ENCODE peak calls at places on chromosomes 12 and 14, in ten cellular contexts. O is tibial artery, G is right lobe of liver, M is endothelial cell of umbilical vein, X is kidney epithelial cell, D is cardiac fibroblast, R is lower lobe of right lung, F is ovary, Q is HCT116, I is AG09309. Y is an unnamed sample.

GRCh38 chr12:114186241-114187002 is 219.5 kb downstream of the TBX5 start:
- DNase-seq in O (no peak), G (no peak), M (no peak), X (no peak), D (no peak), R (no peak), F (no peak), Q (no peak), I (no peak), Y (no peak)

GRCh38 chr12:98401427-98401826 is 114.0 kb upstream of the TMPO start:
- DNase-seq in O (no peak), G (no peak), M (peak), X (peak), D (no peak), R (no peak), F (no peak), Q (no peak), I (no peak), Y (no peak)

GRCh38 chr12:115963030-115963480 is 314.4 kb downstream of the MED13L start:
- DNase-seq in O (no peak), G (no peak), M (no peak), X (peak), D (peak), R (no peak), F (no peak), Q (no peak), I (peak), Y (peak)

GRCh38 chr12:128966411-128966810 is 113.1 kb downstream of the GLT1D1 start:
- DNase-seq in O (no peak), G (no peak), M (no peak), X (no peak), D (no peak), R (no peak), F (no peak), Q (no peak), I (no peak), Y (no peak)

GRCh38 chr12:104411826-104412626 is 44.7 kb upstream of the CHST11 start:
- DNase-seq in O (no peak), G (no peak), M (no peak), X (no peak), D (peak), R (no peak), F (no peak), Q (no peak), I (no peak), Y (no peak)

GRCh38 chr12:24228980-24229730 is 279.7 kb upstream of the SOX5 start:
- DNase-seq in O (no peak), G (no peak), M (peak), X (no peak), D (peak), R (no peak), F (no peak), Q (no peak), I (no peak), Y (peak)

GRCh38 chr14:29716150-29716549 is 211.5 kb downstream of the PRKD1 start:
- DNase-seq in O (no peak), G (no peak), M (no peak), X (no peak), D (peak), R (no peak), F (no peak), Q (no peak), I (no peak), Y (peak)

GRCh38 chr14:106185837-106186233 is 659.5 kb downstream of the TMEM121 start:
- DNase-seq in O (no peak), G (no peak), M (no peak), X (no peak), D (no peak), R (no peak), F (no peak), Q (no peak), I (no peak), Y (no peak)

GRCh38 chr12:89349814-89350213 is 2.5 kb downstream of the DUSP6 start:
- DNase-seq in O (no peak), G (no peak), M (peak), X (no peak), D (peak), R (no peak), F (no peak), Q (no peak), I (no peak), Y (peak)

GRCh38 chr14:55254581-55254980 is 16.6 kb upstream of the FBXO34 start:
- DNase-seq in O (no peak), G (no peak), M (no peak), X (no peak), D (no peak), R (no peak), F (no peak), Q (no peak), I (no peak), Y (no peak)

DNA sequence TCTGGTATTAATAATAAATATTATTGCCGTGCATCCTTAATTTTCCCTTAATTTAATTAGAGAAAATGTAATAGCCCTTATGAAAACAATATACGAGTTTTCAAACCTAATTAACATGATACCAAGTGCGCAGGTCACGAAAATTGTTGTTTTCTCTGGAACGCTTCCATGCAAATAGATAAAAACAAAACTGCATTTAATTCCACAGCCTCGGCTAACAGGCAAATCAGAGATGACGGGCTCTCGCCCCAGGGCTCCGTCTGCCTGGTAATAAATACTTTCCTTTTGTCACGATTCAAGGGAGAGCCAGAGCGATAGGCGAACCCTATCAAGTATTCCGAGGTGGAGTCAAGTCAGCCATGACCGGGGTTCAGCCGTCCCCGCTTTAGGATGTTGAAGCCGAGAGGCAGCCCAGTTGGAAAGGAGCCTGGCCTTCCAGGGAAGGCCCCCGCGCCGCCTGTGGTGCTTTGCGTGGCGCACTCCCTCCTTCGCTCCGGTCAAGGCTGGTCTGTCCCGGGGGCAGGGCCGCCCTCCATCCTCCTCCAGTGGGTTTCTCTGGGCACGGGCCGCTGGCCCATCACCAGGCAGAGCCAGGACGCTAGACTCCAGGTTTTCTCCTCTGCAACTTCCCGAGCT is 137.8 kb upstream of the GSC start:
- DNase-seq in O (peak), G (no peak), M (no peak), X (no peak), D (peak), R (no peak), F (peak), Q (no peak), I (no peak), Y (no peak)
- H3K4me3 ChIP-seq in O (peak), G (no peak), M (no peak), X (no peak), D (no peak), R (no peak), F (peak), Q (no peak), I (no peak), Y (no peak)

DNA sequence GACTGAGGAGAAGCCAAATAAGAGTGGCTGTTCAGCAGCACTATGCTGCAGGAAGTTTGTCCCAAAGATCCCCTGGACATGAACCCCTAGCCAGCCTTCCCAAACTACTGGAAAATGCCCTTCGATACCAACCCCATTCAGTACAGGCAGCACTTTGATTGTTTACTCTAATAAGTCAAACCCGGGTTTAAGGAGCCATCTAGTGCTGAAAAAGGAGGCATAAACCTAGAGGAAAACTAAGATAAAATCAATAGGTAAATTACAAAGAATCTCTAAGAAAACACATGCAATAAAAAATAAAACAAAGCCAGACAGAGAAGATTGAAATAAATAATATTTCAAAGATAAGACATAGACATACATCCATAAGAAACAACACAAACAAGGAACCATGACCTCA is 771.6 kb downstream of the RPS29 start:
- DNase-seq in O (no peak), G (no peak), M (no peak), X (no peak), D (no peak), R (no peak), F (no peak), Q (no peak), I (no peak), Y (no peak)
- TF ChIP-seq CTCF in O (no peak), G (no peak), M (no peak), X (no peak), D (no peak), R (no peak), F (no peak), Q (no peak), I (no peak), Y (no peak)

DNA sequence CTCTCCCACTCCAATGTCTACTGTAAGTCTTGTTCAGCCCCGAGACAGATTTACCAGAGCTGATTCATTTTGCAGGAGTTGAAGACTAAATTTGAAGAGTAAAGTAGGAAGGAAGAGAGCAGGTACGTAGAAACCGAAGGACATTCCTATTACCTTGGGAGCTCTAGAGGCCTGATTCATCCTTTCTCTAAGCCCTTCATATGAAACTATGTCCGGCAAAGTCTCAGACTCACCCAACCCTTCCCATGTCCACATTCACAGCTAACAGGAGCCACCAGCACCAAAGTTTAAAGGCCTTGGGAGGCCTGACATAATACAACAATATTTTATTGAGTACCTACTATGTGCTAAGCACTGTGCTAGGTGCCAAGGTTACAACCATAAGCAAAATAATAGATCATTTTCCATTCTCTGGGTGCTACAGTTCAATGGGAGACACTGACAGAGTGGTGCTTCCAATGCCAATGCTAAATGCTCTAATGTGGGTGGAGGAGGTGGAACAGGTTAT is 86.6 kb downstream of the PHLDA1 start:
- DNase-seq in O (no peak), G (no peak), M (no peak), X (no peak), D (no peak), R (no peak), F (no peak), Q (no peak), I (no peak), Y (no peak)
- H3K4me3 ChIP-seq in O (no peak), G (no peak), M (no peak), X (no peak), D (no peak), R (no peak), F (no peak), Q (peak), I (no peak), Y (no peak)

DNA sequence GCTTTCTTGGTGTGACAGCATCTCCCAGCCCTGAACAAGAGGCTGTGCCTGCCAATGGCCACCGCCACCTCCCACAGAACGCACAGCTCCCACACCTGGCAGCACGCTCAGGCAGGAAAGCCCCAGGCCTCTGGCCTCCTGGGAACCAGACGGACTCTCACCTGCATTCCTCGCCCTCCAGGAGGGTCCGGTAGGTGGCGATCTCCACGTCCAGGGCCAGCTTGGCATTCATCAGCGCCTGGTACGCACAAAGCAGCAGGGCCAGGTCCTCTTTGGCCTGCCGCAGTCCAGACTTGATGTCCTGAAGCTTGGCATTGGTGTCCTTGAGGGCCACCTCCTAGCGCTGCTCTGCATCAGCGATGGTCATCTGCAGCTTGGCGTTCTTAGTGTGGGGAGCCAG is 12.1 kb upstream of the KRT77 start:
- DNase-seq in O (no peak), G (no peak), M (no peak), X (no peak), D (no peak), R (peak), F (no peak), Q (peak), I (no peak), Y (no peak)
- TF ChIP-seq CTCF in O (no peak), G (no peak), M (peak), X (peak), D (no peak), R (peak), F (no peak), Q (peak), I (no peak), Y (no peak)

GRCh38 chr12:22625671-22626251 is 790 bp downstream of the ETNK1 start:
- DNase-seq in O (peak), G (no peak), M (peak), X (no peak), D (peak), R (peak), F (peak), Q (peak), I (no peak), Y (peak)

GRCh38 chr12:22626429-22626828 is 1.5 kb downstream of the ETNK1 start:
- DNase-seq in O (no peak), G (no peak), M (peak), X (no peak), D (peak), R (no peak), F (no peak), Q (no peak), I (no peak), Y (peak)

GRCh38 chr12:22624908-22625646 is at the start of gene ETNK1:
- DNase-seq in O (peak), G (peak), M (peak), X (peak), D (peak), R (peak), F (peak), Q (peak), I (peak), Y (peak)

GRCh38 chr12:22627351-22627750 is 2.4 kb downstream of the ETNK1 start:
- DNase-seq in O (no peak), G (no peak), M (peak), X (no peak), D (no peak), R (no peak), F (no peak), Q (no peak), I (no peak), Y (peak)

GRCh38 chr12:22624573-22624907 is 431 bp upstream of the ETNK1 start:
- DNase-seq in O (no peak), G (no peak), M (no peak), X (no peak), D (no peak), R (no peak), F (no peak), Q (no peak), I (no peak), Y (no peak)
- H3K4me3 ChIP-seq in O (peak), G (peak), M (no peak), X (peak), D (peak), R (peak), F (peak), Q (peak), I (peak), Y (peak)

GRCh38 chr12:123126294-123127144 is 24.4 kb downstream of the PITPNM2 start:
- DNase-seq in O (peak), G (no peak), M (peak), X (peak), D (peak), R (no peak), F (peak), Q (peak), I (peak), Y (peak)
- TF ChIP-seq CTCF in O (no peak), G (no peak), M (peak), X (peak), D (peak), R (no peak), F (no peak), Q (no peak), I (peak), Y (peak)

DNA sequence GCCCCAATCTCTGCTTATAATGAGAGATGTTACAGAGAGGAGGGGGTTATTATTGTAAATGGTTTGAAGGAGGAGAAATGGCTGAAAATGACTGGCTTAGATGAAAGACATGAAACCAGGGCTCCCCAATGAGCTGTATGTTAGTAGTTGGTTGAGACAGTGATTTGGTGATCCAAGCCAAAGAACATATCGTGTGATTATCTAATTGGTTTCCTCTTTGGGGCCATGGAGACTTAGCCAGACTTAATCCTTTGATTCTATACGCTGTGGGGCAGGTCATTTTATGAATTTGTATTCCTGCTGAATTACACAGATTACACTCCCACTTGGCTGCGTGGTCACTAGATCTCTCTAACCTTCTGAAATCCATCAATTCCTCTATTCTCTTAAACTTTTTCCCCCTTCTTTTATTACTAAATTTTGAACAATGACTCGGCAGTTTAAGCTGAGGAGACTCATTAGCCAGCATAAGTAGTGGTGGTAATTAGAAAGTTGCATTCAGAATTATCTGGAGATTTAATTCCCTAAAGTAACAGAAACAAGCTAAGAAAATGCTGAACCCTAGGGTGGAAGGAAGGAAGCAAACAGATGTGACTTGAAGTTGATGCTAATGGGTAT is 5.3 kb downstream of the TTC8 start:
- DNase-seq in O (no peak), G (no peak), M (no peak), X (no peak), D (no peak), R (no peak), F (no peak), Q (no peak), I (no peak), Y (no peak)
- H3K4me3 ChIP-seq in O (no peak), G (no peak), M (no peak), X (no peak), D (no peak), R (no peak), F (no peak), Q (no peak), I (no peak), Y (no peak)